ENCODE peak calls at places on chromosomes 4 and X, in six cellular contexts. S is HCT116, T is A549, H is endothelial cell of umbilical vein, C is HepG2, J is K562. N is an unnamed sample.

GRCh38 chrX:109840585-109840984 is 107.5 kb upstream of the ACSL4 start:
- DNase-seq in T (peak), C (peak), H (no peak), J (peak), S (peak), N (peak)

GRCh38 chr4:80333121-80333520 is 2.4 kb upstream of the CFAP299 start:
- DNase-seq in S (no peak), H (no peak), J (no peak), C (no peak), T (no peak), N (no peak)

GRCh38 chr4:1022739-1023066 is 11.3 kb downstream of the FGFRL1 start:
- DNase-seq in H (no peak), S (no peak), T (no peak), C (no peak), J (peak), N (no peak)

GRCh38 chr4:128856246-128856645 is 46.7 kb downstream of the JADE1 start:
- DNase-seq in J (no peak), H (no peak), T (no peak), S (no peak), C (no peak), N (no peak)

GRCh38 chrX:77953708-77954107 is 15.7 kb downstream of the PGAM4 start:
- DNase-seq in H (no peak), T (no peak), J (no peak), C (no peak), S (no peak), N (no peak)

GRCh38 chr4:41882622-41883347 is 52.4 kb upstream of the TMEM33 start:
- DNase-seq in T (peak), C (no peak), S (no peak), J (peak), H (peak), N (peak)

GRCh38 chrX:82342531-82342930 is 1140.6 kb downstream of the SH3BGRL start:
- DNase-seq in H (no peak), S (no peak), C (no peak), T (no peak), J (no peak), N (no peak)

GRCh38 chr4:156344397-156344796 is 390.7 kb upstream of the CTSO start:
- DNase-seq in H (no peak), C (no peak), J (no peak), S (no peak), T (no peak), N (no peak)

GRCh38 chr4:4590496-4590895 is 48.6 kb upstream of the STX18 start:
- DNase-seq in C (no peak), T (no peak), S (no peak), J (no peak), H (peak), N (no peak)

GRCh38 chr4:42277291-42277690 is 120.0 kb upstream of the SHISA3 start:
- DNase-seq in J (no peak), C (no peak), S (no peak), H (no peak), T (no peak), N (no peak)

GRCh38 chrX:45322382-45322781 is 121.7 kb upstream of the DIPK2B start:
- DNase-seq in H (peak), S (peak), J (no peak), T (peak), C (peak), N (peak)

GRCh38 chr4:7144374-7145290 is 47.7 kb upstream of the SORCS2 start:
- DNase-seq in S (no peak), C (no peak), H (no peak), T (no peak), J (no peak), N (peak)

GRCh38 chrX:3576886-3577516 is 136.4 kb downstream of the PRKX start:
- DNase-seq in S (no peak), T (no peak), H (no peak), J (no peak), C (no peak), N (peak)

GRCh38 chr4:44025376-44026020 is 423.1 kb downstream of the KCTD8 start:
- DNase-seq in T (no peak), H (peak), J (no peak), S (no peak), C (no peak), N (no peak)

GRCh38 chr4:172202480-172203076 is 389.4 kb downstream of the GALNTL6 start:
- DNase-seq in C (peak), J (peak), S (peak), H (peak), T (peak), N (peak)

GRCh38 chr4:115972967-115973366 is 859.5 kb upstream of the NDST4 start:
- DNase-seq in J (no peak), C (no peak), S (no peak), H (no peak), T (no peak), N (no peak)

GRCh38 chr4:122968227-122968812 is 45.9 kb upstream of the NUDT6 start:
- DNase-seq in T (no peak), C (no peak), S (no peak), J (no peak), H (no peak), N (no peak)

GRCh38 chr4:150006197-150006596 is 72.0 kb upstream of the DCLK2 start:
- DNase-seq in H (no peak), C (no peak), T (no peak), J (no peak), S (no peak), N (no peak)

GRCh38 chrX:46624090-46624786 is 50.7 kb downstream of the CHST7 start:
- DNase-seq in S (no peak), J (no peak), C (no peak), T (no peak), H (no peak), N (no peak)

GRCh38 chrX:116379854-116380253 is 56.6 kb upstream of the SLC6A14 start:
- DNase-seq in C (no peak), J (no peak), T (no peak), S (no peak), H (peak), N (no peak)

GRCh38 chr4:24736066-24736465 is 59.3 kb upstream of the SOD3 start:
- DNase-seq in C (no peak), J (no peak), T (no peak), S (peak), H (peak), N (peak)

DNA sequence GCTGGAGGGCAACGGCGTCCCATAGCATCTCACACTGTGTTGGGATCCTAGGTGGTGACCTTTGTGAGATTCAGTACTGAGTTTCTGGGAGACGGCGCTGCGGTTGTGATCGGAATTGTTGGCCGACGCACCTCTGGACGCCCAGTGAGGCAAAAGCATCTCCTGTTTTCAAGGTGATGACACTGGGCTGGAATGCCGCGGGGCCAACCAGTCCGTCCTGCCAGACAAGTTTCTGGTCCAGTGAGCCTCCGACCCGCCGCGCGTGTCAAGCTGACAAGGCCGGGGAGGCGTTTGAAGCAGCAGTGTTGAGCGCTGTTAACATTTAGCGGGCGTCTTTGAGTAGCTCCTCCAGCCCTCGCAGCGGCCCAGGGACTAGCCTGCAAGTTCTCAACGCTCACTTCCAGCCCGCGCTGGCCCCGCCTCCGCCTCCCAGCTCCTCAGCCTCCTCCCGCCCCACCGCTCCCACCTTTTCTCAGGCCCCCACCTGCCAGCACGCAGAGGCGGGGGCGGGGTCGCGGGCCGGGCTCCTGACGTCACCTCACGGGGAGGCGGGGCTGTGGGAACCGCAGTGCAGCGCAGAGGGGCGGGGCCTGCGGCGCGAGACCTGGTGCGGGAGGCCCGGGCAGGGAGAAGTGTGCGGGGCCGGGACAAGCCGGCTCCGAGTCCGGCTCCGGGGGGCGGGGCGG is 482 bp upstream of the CDS1 start:
- DNase-seq in H (peak), C (peak), T (peak), S (peak), J (peak), N (peak)
- TF ChIP-seq POLR2A in H (no peak), C (no peak), T (no peak), S (no peak), J (no peak), N (no peak)

DNA sequence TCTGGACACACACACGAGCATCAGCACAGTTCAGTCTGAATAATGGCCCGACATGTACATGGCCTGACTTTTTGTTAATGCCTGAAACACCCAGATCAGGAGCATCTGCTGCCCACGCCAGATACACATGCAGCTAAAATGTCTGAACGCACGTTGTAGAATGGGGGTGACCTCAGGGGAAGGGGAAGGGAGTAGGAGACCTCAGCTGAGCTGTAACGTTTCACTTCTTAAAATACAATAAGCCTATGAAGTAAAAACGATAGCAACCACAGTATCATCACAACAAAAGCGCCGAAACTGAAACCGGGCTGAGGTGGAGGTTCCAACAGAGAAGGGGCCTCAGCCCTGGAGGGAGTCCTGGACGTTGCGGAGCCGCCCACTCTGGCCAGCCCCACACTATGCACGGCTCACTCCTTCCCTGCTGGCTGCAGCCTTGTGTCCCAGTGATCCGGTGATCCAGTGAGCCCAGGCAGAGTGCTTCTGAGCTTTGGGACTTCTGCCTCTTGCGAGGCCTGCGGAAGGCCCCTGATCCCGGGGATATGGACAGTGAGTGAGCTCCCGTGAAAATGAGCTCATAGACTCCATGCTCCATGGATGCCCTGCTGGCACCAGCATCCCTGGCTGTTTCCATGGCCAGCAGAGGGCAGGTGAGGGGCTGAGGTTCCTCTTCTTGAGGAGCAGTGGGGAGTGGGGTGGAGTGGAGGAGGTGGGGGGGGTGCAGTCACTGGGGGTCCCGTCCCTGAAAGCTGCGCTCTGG is 52.0 kb downstream of the HMX1 start:
- DNase-seq in H (no peak), J (no peak), C (no peak), T (no peak), S (no peak), N (no peak)
- TF ChIP-seq MAX in H (no peak), J (no peak), C (no peak), T (no peak), S (no peak), N (no peak)

DNA sequence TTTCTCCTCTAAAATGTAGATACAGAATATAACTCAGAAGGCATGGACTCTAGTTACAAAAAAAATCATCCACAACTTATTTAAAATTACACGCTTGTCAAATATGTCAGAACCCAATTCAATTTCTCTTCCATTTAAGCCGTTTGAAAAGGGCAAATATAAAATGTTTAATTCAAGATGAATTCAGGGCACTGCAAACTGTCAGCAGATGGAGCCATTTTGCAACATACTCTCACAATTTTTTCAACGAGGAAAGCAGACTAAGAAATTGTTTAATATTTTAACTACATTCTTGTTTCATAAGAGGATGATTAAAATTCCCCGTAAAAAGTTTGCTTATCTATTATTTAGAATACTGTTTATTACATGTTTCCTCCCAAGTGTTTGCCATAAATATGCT is 321.3 kb upstream of the CPXCR1 start:
- DNase-seq in T (no peak), C (peak), H (peak), S (no peak), J (no peak), N (peak)
- TF ChIP-seq CTCF in T (peak), C (peak), H (no peak), S (no peak), J (no peak), N (no peak)

GRCh38 chr4:184733654-184734524 is at the start of gene CENPU:
- DNase-seq in T (peak), J (peak), C (peak), S (peak), H (peak), N (peak)
- TF ChIP-seq POLR2A in T (peak), J (peak), C (peak), S (no peak), H (peak), N (peak)

GRCh38 chrX:39809326-39809725 is 288.4 kb downstream of the BCOR start:
- DNase-seq in T (no peak), H (peak), J (no peak), S (no peak), C (no peak), N (peak)

GRCh38 chrX:39813631-39814246 is 284.0 kb downstream of the BCOR start:
- DNase-seq in S (no peak), C (no peak), H (peak), J (no peak), T (no peak), N (no peak)

GRCh38 chrX:39808471-39808917 is 289.3 kb downstream of the BCOR start:
- DNase-seq in S (no peak), H (peak), C (no peak), T (no peak), J (no peak), N (no peak)

GRCh38 chrX:39811391-39811790 is 286.4 kb downstream of the BCOR start:
- DNase-seq in T (no peak), H (no peak), S (no peak), J (peak), C (no peak), N (no peak)

DNA sequence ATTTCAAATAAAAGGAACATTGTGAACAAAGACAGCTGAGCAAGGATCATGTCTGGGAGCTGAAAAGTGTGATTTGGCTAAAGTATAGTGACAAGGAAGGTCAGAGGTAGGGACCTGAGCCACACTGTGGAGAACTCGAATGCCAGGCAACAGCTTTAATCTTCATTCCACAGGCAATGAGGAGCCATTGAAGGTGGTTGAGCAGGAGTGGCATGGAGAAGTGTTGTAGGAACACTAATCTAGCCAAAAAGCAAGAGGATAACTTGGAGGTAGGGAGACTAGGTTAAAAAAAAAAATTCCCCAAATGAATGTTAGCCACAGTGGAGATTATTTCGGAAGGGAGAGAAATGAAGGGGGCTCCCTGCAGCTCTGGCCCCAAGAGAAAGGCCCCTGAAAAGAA is 286.9 kb downstream of the BCOR start:
- DNase-seq in C (no peak), J (no peak), T (no peak), S (no peak), H (no peak), N (no peak)
- TF ChIP-seq MAX in C (no peak), J (no peak), T (no peak), S (no peak), H (no peak), N (no peak)

DNA sequence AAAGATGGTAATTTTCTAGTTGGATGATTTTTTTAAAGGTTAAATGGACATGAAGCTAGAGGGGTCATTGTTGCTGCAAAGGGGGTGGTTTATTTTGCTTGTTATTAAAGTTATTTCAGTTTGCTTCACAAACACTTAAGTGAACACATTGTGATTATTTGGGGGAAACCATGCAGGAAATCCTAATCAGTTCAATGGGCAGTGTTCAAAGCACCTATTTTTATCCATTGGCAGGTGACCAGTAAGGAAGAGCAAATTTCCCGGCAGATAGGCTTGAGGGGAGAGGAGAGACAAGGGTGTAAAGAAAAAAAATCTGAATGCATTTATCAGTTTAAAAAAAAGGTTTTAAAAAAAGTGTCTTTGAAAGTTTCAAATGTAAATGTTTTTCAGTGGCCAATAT is 17.6 kb downstream of the GPR174 start:
- DNase-seq in S (no peak), T (no peak), J (no peak), H (no peak), C (no peak), N (no peak)
- TF ChIP-seq CTCF in S (no peak), T (no peak), J (no peak), H (no peak), C (no peak), N (no peak)

N was measured in NB4.